ENCODE peak calls at places on chromosomes 1 and 21, in six cellular contexts. I is AG09309, L is left ventricle myocardium inferior, A is neural crest cell, H is thoracic aorta, B is spleen. M is an unnamed sample.
A peak's percentile ranks its signal among the peaks of the same experiment; 100 is the strongest.

GRCh38 chr21:39033878-39034589 is 149.2 kb downstream of the PSMG1 start:
- DNase-seq in B (no peak), A (no peak), L (no peak), I (no peak), H (no peak), M (no peak)

GRCh38 chr1:215526147-215526845 is 40.8 kb upstream of the KCTD3 start:
- DNase-seq in B (no peak), H (no peak), A (no peak), I (no peak), L (no peak), M (no peak)

GRCh38 chr1:153670257-153670858 is 435 bp downstream of the ILF2 start:
- DNase-seq in I (no peak), A (no peak), H (no peak), B (peak; percentile 87), L (no peak), M (no peak)

GRCh38 chr1:27570383-27570755 is 33.6 kb downstream of the AHDC1 start:
- DNase-seq in B (no peak), I (no peak), H (no peak), A (no peak), L (peak; percentile 21), M (no peak)

GRCh38 chr21:38159355-38159754 is 97.4 kb upstream of the KCNJ15 start:
- DNase-seq in I (peak; percentile 74), A (peak; percentile 61), H (peak; percentile 18), L (peak; percentile 21), B (no peak), M (peak; percentile 52)

GRCh38 chr1:228272331-228272791 is 64.5 kb downstream of the OBSCN start:
- DNase-seq in H (no peak), I (no peak), L (no peak), A (no peak), B (no peak), M (no peak)

GRCh38 chr1:207605444-207606361 is 39.2 kb upstream of the CR1L start:
- DNase-seq in L (no peak), I (no peak), B (no peak), H (no peak), A (no peak), M (no peak)

GRCh38 chr1:235024706-235025421 is 103.8 kb downstream of the TOMM20 start:
- DNase-seq in I (no peak), A (no peak), L (no peak), H (no peak), B (peak; percentile 46), M (no peak)

GRCh38 chr1:6761338-6761737 is 23.9 kb upstream of the CAMTA1 start:
- DNase-seq in H (no peak), I (no peak), A (no peak), B (no peak), L (no peak), M (no peak)

GRCh38 chr1:204093421-204093717 is 20.5 kb downstream of the SOX13 start:
- DNase-seq in H (no peak), L (no peak), A (no peak), B (no peak), I (no peak), M (no peak)

GRCh38 chr1:65717815-65718454 is 74.8 kb upstream of the PDE4B start:
- DNase-seq in L (no peak), H (no peak), I (peak; percentile 42), B (no peak), A (no peak), M (no peak)

GRCh38 chr1:212814989-212815388 is 23.3 kb downstream of the TATDN3 start:
- DNase-seq in L (no peak), B (no peak), I (no peak), H (no peak), A (peak; percentile 22), M (no peak)
- TF ChIP-seq CTCF in L (peak; percentile 53), B (no peak), I (peak; percentile 21), H (peak; percentile 13), A (peak; percentile 61), M (no peak)

GRCh38 chr1:184380468-184380867 is 6.4 kb upstream of the C1orf21 start:
- DNase-seq in A (no peak), L (no peak), H (no peak), B (no peak), I (no peak), M (no peak)

GRCh38 chr1:184383772-184384323 is 3.0 kb upstream of the C1orf21 start:
- DNase-seq in L (no peak), A (no peak), I (no peak), H (no peak), B (no peak), M (no peak)

GRCh38 chr1:184376359-184376758 is 10.5 kb upstream of the C1orf21 start:
- DNase-seq in L (no peak), I (no peak), B (no peak), H (no peak), A (no peak), M (no peak)

GRCh38 chr1:184379111-184379752 is 7.6 kb upstream of the C1orf21 start:
- DNase-seq in H (no peak), A (no peak), L (no peak), I (no peak), B (no peak), M (no peak)
- TF ChIP-seq CTCF in H (no peak), A (no peak), L (peak; percentile 55), I (no peak), B (no peak), M (no peak)

GRCh38 chr1:184824716-184825323 is 70.2 kb upstream of the EDEM3 start:
- DNase-seq in H (no peak), L (no peak), I (no peak), B (no peak), A (no peak), M (no peak)
- TF ChIP-seq CTCF in H (no peak), L (no peak), I (no peak), B (no peak), A (no peak), M (no peak)

DNA sequence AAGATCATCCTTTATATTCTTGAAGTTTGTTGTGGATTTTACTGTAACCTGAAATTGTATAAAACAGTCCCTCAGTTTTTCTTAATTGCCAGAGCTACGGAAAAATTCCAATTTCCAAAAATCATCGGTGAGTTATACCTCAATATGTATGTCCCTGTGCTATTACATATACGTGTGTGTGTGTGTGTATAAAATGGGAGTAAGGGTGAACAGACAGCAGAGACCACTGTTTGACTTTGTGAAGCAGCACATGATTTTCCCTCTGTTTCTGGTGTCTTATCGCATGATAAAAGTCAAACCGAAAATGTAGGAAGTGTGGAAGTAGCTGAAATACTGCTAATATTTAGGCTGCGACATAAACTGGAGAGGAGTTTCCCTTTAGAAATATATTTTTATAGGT is 1.2 kb downstream of the OR2T1 start:
- DNase-seq in I (no peak), A (no peak), L (no peak), H (no peak), B (no peak), M (no peak)
- TF ChIP-seq CTCF in I (no peak), A (no peak), L (no peak), H (no peak), B (no peak), M (no peak)